ENCODE peak calls at places on chromosome 10, in ten cellular contexts. One of them, this sample, is unnamed.

GRCh38 chr10:26085549-26085948 is 131.0 kb upstream of the GAD2 start:
- DNase-seq in D341Med: no peak
- DNase-seq in retina: no peak
- DNase-seq in choroid plexus epithelial cell: no peak
- DNase-seq in cardiac muscle cell: no peak
- DNase-seq in COR-L47: no peak
- DNase-seq in ovary: no peak
- DNase-seq in activated CD4-positive, alpha-beta T cell treated with anti-CD3 and anti-CD28 coated beads, Interleukin-2, amount 50 U/mL, for 48 hours: no peak
- DNase-seq in AG08396: no peak
- DNase-seq in CD8-positive, alpha-beta memory T cell: no peak
- DNase-seq in this sample: no peak

GRCh38 chr10:90461437-90462155 is 396.2 kb downstream of the HTR7 start:
- DNase-seq in AG08396: no peak
- DNase-seq in cardiac muscle cell: no peak
- DNase-seq in retina: no peak
- DNase-seq in D341Med: no peak
- DNase-seq in ovary: no peak
- DNase-seq in COR-L47: no peak
- DNase-seq in CD8-positive, alpha-beta memory T cell: no peak
- DNase-seq in choroid plexus epithelial cell: no peak
- DNase-seq in activated CD4-positive, alpha-beta T cell treated with anti-CD3 and anti-CD28 coated beads, Interleukin-2, amount 50 U/mL, for 48 hours: no peak
- DNase-seq in this sample: no peak

GRCh38 chr10:8767616-8768015 is 713.1 kb downstream of the GATA3 start:
- DNase-seq in AG08396: no peak
- DNase-seq in retina: no peak
- DNase-seq in choroid plexus epithelial cell: no peak
- DNase-seq in activated CD4-positive, alpha-beta T cell treated with anti-CD3 and anti-CD28 coated beads, Interleukin-2, amount 50 U/mL, for 48 hours: no peak
- DNase-seq in COR-L47: no peak
- DNase-seq in ovary: no peak
- DNase-seq in D341Med: no peak
- DNase-seq in cardiac muscle cell: no peak
- DNase-seq in CD8-positive, alpha-beta memory T cell: no peak
- DNase-seq in this sample: no peak

GRCh38 chr10:94212876-94213595 is 149.7 kb downstream of the NOC3L start:
- DNase-seq in CD8-positive, alpha-beta memory T cell: no peak
- DNase-seq in activated CD4-positive, alpha-beta T cell treated with anti-CD3 and anti-CD28 coated beads, Interleukin-2, amount 50 U/mL, for 48 hours: no peak
- DNase-seq in retina: no peak
- DNase-seq in choroid plexus epithelial cell: peak
- DNase-seq in AG08396: no peak
- DNase-seq in cardiac muscle cell: peak
- DNase-seq in COR-L47: no peak
- DNase-seq in ovary: no peak
- DNase-seq in D341Med: no peak
- DNase-seq in this sample: no peak

GRCh38 chr10:48684792-48685651 is at the start of gene WDFY4:
- DNase-seq in CD8-positive, alpha-beta memory T cell: no peak
- DNase-seq in cardiac muscle cell: no peak
- DNase-seq in ovary: no peak
- DNase-seq in COR-L47: no peak
- DNase-seq in AG08396: no peak
- DNase-seq in D341Med: no peak
- DNase-seq in retina: no peak
- DNase-seq in choroid plexus epithelial cell: no peak
- DNase-seq in activated CD4-positive, alpha-beta T cell treated with anti-CD3 and anti-CD28 coated beads, Interleukin-2, amount 50 U/mL, for 48 hours: no peak
- DNase-seq in this sample: no peak

GRCh38 chr10:9608592-9608991 is 1409.1 kb upstream of the CELF2 start:
- DNase-seq in choroid plexus epithelial cell: peak
- DNase-seq in cardiac muscle cell: peak
- DNase-seq in retina: peak
- DNase-seq in COR-L47: no peak
- DNase-seq in AG08396: no peak
- DNase-seq in CD8-positive, alpha-beta memory T cell: no peak
- DNase-seq in D341Med: no peak
- DNase-seq in activated CD4-positive, alpha-beta T cell treated with anti-CD3 and anti-CD28 coated beads, Interleukin-2, amount 50 U/mL, for 48 hours: no peak
- DNase-seq in ovary: no peak
- DNase-seq in this sample: no peak

GRCh38 chr10:31652038-31652437 is 276.6 kb downstream of the ARHGAP12 start:
- DNase-seq in retina: no peak
- DNase-seq in AG08396: no peak
- DNase-seq in choroid plexus epithelial cell: no peak
- DNase-seq in activated CD4-positive, alpha-beta T cell treated with anti-CD3 and anti-CD28 coated beads, Interleukin-2, amount 50 U/mL, for 48 hours: no peak
- DNase-seq in D341Med: no peak
- DNase-seq in COR-L47: no peak
- DNase-seq in ovary: no peak
- DNase-seq in cardiac muscle cell: no peak
- DNase-seq in CD8-positive, alpha-beta memory T cell: no peak
- DNase-seq in this sample: no peak

GRCh38 chr10:22581453-22581852 is 132.9 kb downstream of the PIP4K2A start:
- DNase-seq in activated CD4-positive, alpha-beta T cell treated with anti-CD3 and anti-CD28 coated beads, Interleukin-2, amount 50 U/mL, for 48 hours: no peak
- DNase-seq in COR-L47: no peak
- DNase-seq in CD8-positive, alpha-beta memory T cell: no peak
- DNase-seq in D341Med: no peak
- DNase-seq in cardiac muscle cell: no peak
- DNase-seq in AG08396: no peak
- DNase-seq in choroid plexus epithelial cell: no peak
- DNase-seq in ovary: no peak
- DNase-seq in retina: no peak
- DNase-seq in this sample: no peak

GRCh38 chr10:71589617-71590551 is 129.7 kb downstream of the C10orf105 start:
- DNase-seq in cardiac muscle cell: peak
- DNase-seq in activated CD4-positive, alpha-beta T cell treated with anti-CD3 and anti-CD28 coated beads, Interleukin-2, amount 50 U/mL, for 48 hours: no peak
- DNase-seq in COR-L47: no peak
- DNase-seq in AG08396: no peak
- DNase-seq in choroid plexus epithelial cell: peak
- DNase-seq in retina: no peak
- DNase-seq in D341Med: no peak
- DNase-seq in CD8-positive, alpha-beta memory T cell: no peak
- DNase-seq in ovary: no peak
- DNase-seq in this sample: peak

GRCh38 chr10:132933308-132934042 is 8.9 kb downstream of the CFAP46 start:
- DNase-seq in ovary: no peak
- DNase-seq in D341Med: no peak
- DNase-seq in retina: no peak
- DNase-seq in cardiac muscle cell: no peak
- DNase-seq in activated CD4-positive, alpha-beta T cell treated with anti-CD3 and anti-CD28 coated beads, Interleukin-2, amount 50 U/mL, for 48 hours: no peak
- DNase-seq in COR-L47: no peak
- DNase-seq in CD8-positive, alpha-beta memory T cell: no peak
- DNase-seq in AG08396: no peak
- DNase-seq in choroid plexus epithelial cell: no peak
- DNase-seq in this sample: no peak

GRCh38 chr10:119301397-119301796 is 94.0 kb downstream of the GRK5 start:
- DNase-seq in COR-L47: no peak
- DNase-seq in activated CD4-positive, alpha-beta T cell treated with anti-CD3 and anti-CD28 coated beads, Interleukin-2, amount 50 U/mL, for 48 hours: peak
- DNase-seq in D341Med: no peak
- DNase-seq in AG08396: no peak
- DNase-seq in cardiac muscle cell: no peak
- DNase-seq in CD8-positive, alpha-beta memory T cell: peak
- DNase-seq in choroid plexus epithelial cell: no peak
- DNase-seq in retina: no peak
- DNase-seq in ovary: no peak
- DNase-seq in this sample: no peak

GRCh38 chr10:71074176-71074755 is 138.1 kb upstream of the UNC5B start:
- DNase-seq in D341Med: no peak
- DNase-seq in cardiac muscle cell: no peak
- DNase-seq in choroid plexus epithelial cell: no peak
- DNase-seq in AG08396: no peak
- DNase-seq in activated CD4-positive, alpha-beta T cell treated with anti-CD3 and anti-CD28 coated beads, Interleukin-2, amount 50 U/mL, for 48 hours: no peak
- DNase-seq in COR-L47: no peak
- DNase-seq in CD8-positive, alpha-beta memory T cell: no peak
- DNase-seq in retina: no peak
- DNase-seq in ovary: peak
- DNase-seq in this sample: no peak

GRCh38 chr10:94677691-94678090 is 5.8 kb upstream of the CYP2C18 start:
- DNase-seq in COR-L47: no peak
- DNase-seq in ovary: no peak
- DNase-seq in retina: no peak
- DNase-seq in CD8-positive, alpha-beta memory T cell: no peak
- DNase-seq in choroid plexus epithelial cell: peak
- DNase-seq in D341Med: peak
- DNase-seq in cardiac muscle cell: no peak
- DNase-seq in activated CD4-positive, alpha-beta T cell treated with anti-CD3 and anti-CD28 coated beads, Interleukin-2, amount 50 U/mL, for 48 hours: no peak
- DNase-seq in AG08396: no peak
- DNase-seq in this sample: no peak

GRCh38 chr10:11488126-11488525 is 123.3 kb downstream of the USP6NL start:
- DNase-seq in COR-L47: no peak
- DNase-seq in CD8-positive, alpha-beta memory T cell: no peak
- DNase-seq in choroid plexus epithelial cell: peak
- DNase-seq in D341Med: no peak
- DNase-seq in AG08396: no peak
- DNase-seq in cardiac muscle cell: peak
- DNase-seq in retina: no peak
- DNase-seq in ovary: no peak
- DNase-seq in activated CD4-positive, alpha-beta T cell treated with anti-CD3 and anti-CD28 coated beads, Interleukin-2, amount 50 U/mL, for 48 hours: no peak
- DNase-seq in this sample: no peak

GRCh38 chr10:127041561-127041960 is 136.3 kb downstream of the DOCK1 start:
- DNase-seq in AG08396: peak
- DNase-seq in COR-L47: no peak
- DNase-seq in cardiac muscle cell: peak
- DNase-seq in CD8-positive, alpha-beta memory T cell: no peak
- DNase-seq in D341Med: no peak
- DNase-seq in ovary: no peak
- DNase-seq in retina: no peak
- DNase-seq in choroid plexus epithelial cell: peak
- DNase-seq in activated CD4-positive, alpha-beta T cell treated with anti-CD3 and anti-CD28 coated beads, Interleukin-2, amount 50 U/mL, for 48 hours: no peak
- DNase-seq in this sample: no peak

GRCh38 chr10:62038609-62039190 is 137.2 kb downstream of the ARID5B start:
- DNase-seq in COR-L47: peak
- DNase-seq in CD8-positive, alpha-beta memory T cell: peak
- DNase-seq in activated CD4-positive, alpha-beta T cell treated with anti-CD3 and anti-CD28 coated beads, Interleukin-2, amount 50 U/mL, for 48 hours: peak
- DNase-seq in choroid plexus epithelial cell: peak
- DNase-seq in ovary: peak
- DNase-seq in D341Med: peak
- DNase-seq in AG08396: peak
- DNase-seq in retina: peak
- DNase-seq in cardiac muscle cell: peak
- DNase-seq in this sample: peak

GRCh38 chr10:71321386-71321785 is 2.3 kb downstream of the SLC29A3 start:
- DNase-seq in activated CD4-positive, alpha-beta T cell treated with anti-CD3 and anti-CD28 coated beads, Interleukin-2, amount 50 U/mL, for 48 hours: no peak
- DNase-seq in ovary: no peak
- DNase-seq in retina: no peak
- DNase-seq in COR-L47: no peak
- DNase-seq in CD8-positive, alpha-beta memory T cell: no peak
- DNase-seq in AG08396: no peak
- DNase-seq in D341Med: no peak
- DNase-seq in choroid plexus epithelial cell: no peak
- DNase-seq in cardiac muscle cell: no peak
- DNase-seq in this sample: no peak

This sample was measured in LNCaP clone FGC.